ENCODE peak calls at places on chromosomes 6 and 20, in six cellular contexts. Y, U, R, K, J and D are unnamed samples.

GRCh38 chr6:163415620-163416379 is 1.3 kb downstream of the QKI start:
- DNase-seq in Y (peak; percentile 75), R (no peak), J (peak; percentile 60), U (peak; percentile 90), K (peak; percentile 84), D (peak; percentile 20)

GRCh38 chr20:49790077-49790798 is 22.4 kb upstream of the SLC9A8 start:
- DNase-seq in Y (no peak), R (peak; percentile 59), J (peak; percentile 38), K (no peak), U (no peak), D (no peak)

GRCh38 chr6:124200661-124201060 is 397.0 kb downstream of the NKAIN2 start:
- DNase-seq in U (no peak), Y (no peak), K (no peak), J (no peak), R (no peak), D (no peak)

GRCh38 chr6:131038612-131039344 is 24.3 kb downstream of the EPB41L2 start:
- DNase-seq in J (no peak), R (no peak), U (no peak), K (no peak), Y (no peak), D (no peak)

GRCh38 chr20:33423141-33423834 is 20.3 kb downstream of the SNTA1 start:
- DNase-seq in Y (no peak), R (no peak), U (no peak), J (peak; percentile 92), K (peak; percentile 94), D (no peak)

GRCh38 chr6:26286168-26286854 is 78.7 kb upstream of the BTN3A2 start:
- DNase-seq in J (peak; percentile 42), U (peak; percentile 83), R (no peak), Y (peak; percentile 70), K (peak; percentile 80), D (peak; percentile 78)

GRCh38 chr6:134457941-134458340 is 140.0 kb upstream of the SGK1 start:
- DNase-seq in U (no peak), J (no peak), Y (no peak), R (no peak), K (no peak), D (no peak)

GRCh38 chr6:134002821-134003220 is 49.6 kb downstream of the SLC2A12 start:
- DNase-seq in R (no peak), K (no peak), Y (no peak), J (no peak), U (no peak), D (no peak)

GRCh38 chr20:25389381-25389857 is 1.2 kb downstream of the ABHD12 start:
- DNase-seq in U (no peak), R (no peak), Y (no peak), K (no peak), J (no peak), D (peak; percentile 5)

GRCh38 chr6:41561386-41561785 is 15.2 kb downstream of the FOXP4 start:
- DNase-seq in U (no peak), J (no peak), K (no peak), Y (no peak), R (no peak), D (no peak)

GRCh38 chr6:25017486-25017885 is 81.7 kb upstream of the RIPOR2 start:
- DNase-seq in R (no peak), U (no peak), J (no peak), Y (no peak), K (no peak), D (no peak)

GRCh38 chr6:7241160-7241559 is 71.8 kb downstream of the SSR1 start:
- DNase-seq in R (no peak), U (no peak), Y (no peak), K (no peak), J (no peak), D (no peak)

GRCh38 chr6:45092135-45092534 is 236.0 kb upstream of the RUNX2 start:
- DNase-seq in J (no peak), U (no peak), K (no peak), R (no peak), Y (no peak), D (no peak)

GRCh38 chr20:47258745-47259695 is 97.5 kb downstream of the ZMYND8 start:
- DNase-seq in J (peak; percentile 62), K (peak; percentile 82), U (no peak), Y (peak; percentile 68), R (no peak), D (no peak)

GRCh38 chr20:48995599-48995998 is 50.5 kb upstream of the CSE1L start:
- DNase-seq in Y (no peak), R (no peak), J (no peak), U (no peak), K (no peak), D (no peak)

GRCh38 chr6:55276745-55277627 is 50.3 kb upstream of the GFRAL start:
- DNase-seq in U (no peak), J (peak; percentile 38), Y (no peak), K (no peak), R (peak; percentile 26), D (no peak)

GRCh38 chr6:9675122-9675521 is 739.8 kb downstream of the TFAP2A start:
- DNase-seq in K (no peak), R (no peak), U (no peak), Y (no peak), J (no peak), D (no peak)

GRCh38 chr20:35511814-35512420 is 17.5 kb downstream of the C20orf173 start:
- DNase-seq in K (no peak), R (no peak), J (no peak), U (no peak), Y (no peak), D (no peak)

GRCh38 chr20:35166242-35166830 is 5.5 kb upstream of the PROCR start:
- DNase-seq in U (peak; percentile 88), K (no peak), R (no peak), Y (peak; percentile 67), J (peak; percentile 67), D (no peak)

GRCh38 chr20:23634985-23635767 is 2.6 kb downstream of the CST3 start:
- DNase-seq in R (no peak), J (peak; percentile 69), U (no peak), K (no peak), Y (no peak), D (no peak)

GRCh38 chr20:17664025-17664638 is 17.9 kb downstream of the RRBP1 start:
- DNase-seq in Y (no peak), J (no peak), K (no peak), R (no peak), U (peak; percentile 25), D (no peak)

GRCh38 chr6:142331075-142331551 is 29.3 kb downstream of the ADGRG6 start:
- DNase-seq in U (no peak), K (no peak), R (no peak), J (no peak), Y (no peak), D (no peak)

GRCh38 chr6:52697903-52698302 is 27.0 kb downstream of the TMEM14A start:
- DNase-seq in Y (no peak), K (no peak), J (no peak), U (no peak), R (no peak), D (no peak)

GRCh38 chr6:25876203-25876602 is 2.2 kb upstream of the SLC17A3 start:
- DNase-seq in K (no peak), U (no peak), Y (no peak), R (no peak), J (no peak), D (no peak)

DNA sequence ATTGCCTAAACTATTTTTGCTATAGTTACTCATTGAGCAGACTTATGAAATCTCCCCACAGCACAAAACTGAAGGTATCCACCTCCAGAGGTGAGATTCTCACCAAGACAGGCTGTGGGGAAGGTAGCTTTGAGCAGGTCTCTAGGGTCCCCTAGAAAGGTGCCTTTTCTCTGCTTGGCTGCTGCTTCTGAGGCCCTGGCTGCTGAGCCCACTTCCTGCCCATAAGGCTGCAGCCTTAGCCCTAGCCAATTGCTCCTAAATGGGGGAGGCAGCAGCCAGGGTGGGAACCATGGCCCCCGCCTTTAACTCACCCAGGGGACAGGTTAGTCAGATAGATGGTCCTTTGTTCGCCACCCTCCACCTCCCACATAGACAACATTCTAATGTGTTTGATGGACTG is 3.6 kb downstream of the NT5E start:
- DNase-seq in J (no peak), K (no peak), Y (no peak), U (peak; percentile 79), R (no peak), D (no peak)
- H3K27me3 ChIP-seq in J (no peaks in the 10 kb centered on the region), K (no peaks in the 10 kb centered on the region), Y (peaks cover 13% of the 10 kb centered on the region), U (peaks cover 36% of the 10 kb centered on the region), R (no peaks in the 10 kb centered on the region), D (peaks cover 31% of the 10 kb centered on the region)

DNA sequence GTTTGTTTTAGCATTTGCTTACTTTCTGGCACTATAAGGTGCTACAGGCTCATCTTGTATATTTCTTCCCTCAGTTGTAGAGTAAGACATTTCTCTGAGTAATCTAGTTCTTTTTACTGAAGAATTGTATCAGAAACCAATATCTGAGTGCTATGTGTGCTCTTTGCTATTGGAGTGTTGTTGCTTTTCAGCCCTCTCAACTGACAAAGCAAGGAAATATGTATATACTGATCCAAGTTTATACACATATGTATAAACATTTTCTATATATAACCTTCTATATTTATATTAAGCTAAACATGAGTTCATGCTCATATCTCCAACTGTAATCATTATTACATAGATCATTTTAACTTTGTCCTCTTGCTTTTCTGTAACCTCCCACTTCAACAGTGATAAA is 405.7 kb downstream of the RFPL4B start:
- DNase-seq in Y (no peak), J (no peak), U (no peak), K (no peak), R (peak; percentile 39), D (no peak)
- H3K27me3 ChIP-seq in Y (no peaks in the 10 kb centered on the region), J (no peaks in the 10 kb centered on the region), U (no peaks in the 10 kb centered on the region), K (no peaks in the 10 kb centered on the region), R (no peaks in the 10 kb centered on the region), D (no peaks in the 10 kb centered on the region)

DNA sequence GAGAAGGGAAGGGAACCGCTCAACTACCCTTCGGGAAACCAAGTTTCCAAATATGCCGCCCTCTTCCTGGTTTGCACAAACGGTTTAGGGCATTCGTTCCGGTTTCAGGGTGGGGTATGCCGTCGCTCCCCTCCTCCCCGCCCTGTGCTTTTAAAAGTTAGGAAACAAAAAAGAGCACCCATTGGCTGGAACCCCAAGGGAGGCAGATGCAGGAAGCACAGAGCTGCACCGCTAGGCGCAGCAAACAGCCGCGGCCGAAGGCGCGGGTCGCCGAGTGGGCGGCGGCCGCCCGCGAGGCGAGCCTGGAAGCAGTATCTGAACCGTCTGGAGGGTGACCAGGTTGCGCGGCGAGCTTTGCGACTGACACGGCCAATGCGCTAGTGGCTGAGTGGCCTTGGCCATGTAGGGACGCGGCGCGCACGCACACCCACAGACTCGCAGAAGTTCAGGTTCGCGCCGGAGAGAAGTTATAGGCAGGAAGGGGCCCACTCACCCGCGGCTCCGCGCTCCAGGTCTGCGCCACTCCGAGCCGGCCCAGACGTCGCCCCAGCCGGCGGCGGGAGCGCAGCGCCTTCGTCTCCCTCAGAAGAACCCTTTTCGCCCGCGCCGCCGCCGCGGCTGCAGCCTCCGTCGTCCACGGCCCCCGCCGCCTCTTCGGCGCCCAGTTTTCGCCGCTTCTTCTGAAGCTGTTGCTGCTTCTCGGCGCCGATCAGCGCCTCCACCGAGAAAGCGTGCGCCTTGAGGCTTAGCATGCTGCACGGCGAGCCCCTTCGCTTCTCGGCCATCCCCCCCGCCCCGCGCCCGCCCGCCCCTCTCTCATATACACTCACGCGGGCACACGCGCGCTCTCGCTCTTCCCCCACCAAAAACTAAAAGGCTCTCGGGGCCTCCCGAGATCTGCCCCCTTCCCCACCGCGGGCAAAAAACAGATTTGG is 734 bp downstream of the TBX18 start:
- DNase-seq in J (peak; percentile 69), U (no peak), R (no peak), K (peak; percentile 93), Y (no peak), D (no peak)
- H3K27me3 ChIP-seq in J (peaks cover 93% of the 10 kb centered on the region), U (peaks cover 98% of the 10 kb centered on the region), R (peaks cover 61% of the 10 kb centered on the region), K (no peaks in the 10 kb centered on the region), Y (peaks cover 96% of the 10 kb centered on the region), D (peaks cover 70% of the 10 kb centered on the region)

DNA sequence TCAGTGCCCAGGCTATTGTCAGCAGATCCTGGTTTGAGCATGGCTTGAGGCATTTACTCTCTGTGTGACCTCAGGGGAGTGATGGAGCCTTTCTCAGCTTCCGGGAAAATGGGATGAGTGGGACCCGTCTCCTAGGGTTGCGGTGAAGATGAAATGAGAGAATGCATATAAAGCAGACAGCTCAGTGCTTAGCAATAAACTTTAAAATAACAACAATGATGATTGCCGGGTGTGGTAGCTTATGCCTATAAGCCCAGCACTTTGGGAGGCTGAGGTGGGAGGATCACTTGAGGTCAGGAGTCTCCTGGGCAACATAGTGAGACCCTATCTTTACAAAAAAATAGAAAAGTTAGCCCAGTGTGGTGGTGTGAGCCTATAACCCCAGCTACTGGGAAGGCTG is 106.0 kb upstream of the MTHFD1L start:
- DNase-seq in Y (no peak), J (no peak), K (no peak), U (no peak), R (no peak), D (no peak)
- H3K27me3 ChIP-seq in Y (no peaks in the 10 kb centered on the region), J (no peaks in the 10 kb centered on the region), K (no peaks in the 10 kb centered on the region), U (no peaks in the 10 kb centered on the region), R (no peaks in the 10 kb centered on the region), D (no peaks in the 10 kb centered on the region)